ENCODE peak calls at places on chromosomes 5 and 9, in nine cellular contexts. Z is A549; T is K562; C is CD8-positive, alpha-beta memory T cell; U is CD4-positive, CD25-positive, alpha-beta regulatory T cell; M is heart left ventricle; X is effector memory CD4-positive, alpha-beta T cell; I is mammary epithelial cell; D is pancreas. O is an unnamed sample.

GRCh38 chr5:10441992-10442435 is 335 bp downstream of the ROPN1L start:
- DNase-seq in Z (peak; percentile 66), T (no peak), C (no peak), U (no peak), M (no peak), X (no peak), I (no peak), D (no peak), O (no peak)

GRCh38 chr5:132099905-132100304 is 26.3 kb downstream of the CSF2 start:
- DNase-seq in Z (no peak), T (no peak), C (no peak), U (no peak), M (no peak), X (no peak), I (no peak), D (no peak), O (no peak)

GRCh38 chr5:56813302-56813701 is 2.0 kb upstream of the MAP3K1 start:
- DNase-seq in Z (no peak), T (no peak), C (no peak), U (no peak), M (no peak), X (no peak), I (no peak), D (no peak), O (no peak)

GRCh38 chr5:135993248-135993893 is 35.4 kb upstream of the TGFBI start:
- DNase-seq in Z (no peak), T (no peak), C (no peak), U (no peak), M (no peak), X (no peak), I (no peak), D (no peak), O (no peak)

GRCh38 chr9:4741365-4742031 is 496 bp upstream of the AK3 start:
- DNase-seq in Z (peak; percentile 32), T (peak; percentile 53), C (peak; percentile 3), U (peak; percentile 16), M (peak; percentile 65), X (no peak), I (peak; percentile 29), D (peak; percentile 67), O (no peak)

GRCh38 chr9:124791106-124791505 is 14.2 kb downstream of the OLFML2A start:
- DNase-seq in Z (no peak), T (no peak), C (no peak), U (peak; percentile 45), M (no peak), X (no peak), I (no peak), D (no peak), O (no peak)

GRCh38 chr5:141758316-141758965 is 76.4 kb upstream of the ARAP3 start:
- DNase-seq in Z (no peak), T (no peak), C (no peak), U (no peak), M (no peak), X (no peak), I (no peak), D (peak; percentile 49), O (no peak)

GRCh38 chr5:1772634-1773033 is 27.0 kb downstream of the MRPL36 start:
- DNase-seq in Z (peak; percentile 47), T (no peak), C (no peak), U (peak; percentile 17), M (peak; percentile 20), X (no peak), I (peak; percentile 36), D (peak; percentile 5), O (no peak)

GRCh38 chr5:76180817-76181805 is 97.9 kb downstream of the SV2C start:
- DNase-seq in Z (no peak), T (peak; percentile 73), C (no peak), U (peak; percentile 57), M (no peak), X (no peak), I (peak; percentile 15), D (no peak), O (no peak)

GRCh38 chr5:153987310-153987709 is 51.4 kb downstream of the FAM114A2 start:
- DNase-seq in Z (no peak), T (no peak), C (no peak), U (no peak), M (no peak), X (no peak), I (no peak), D (no peak), O (no peak)

GRCh38 chr9:124869986-124870560 is 8.1 kb downstream of the ARPC5L start:
- DNase-seq in Z (no peak), T (no peak), C (peak; percentile 75), U (peak; percentile 94), M (no peak), X (peak; percentile 68), I (peak; percentile 44), D (no peak), O (no peak)

GRCh38 chr5:33430983-33431382 is 9.8 kb upstream of the TARS1 start:
- DNase-seq in Z (no peak), T (no peak), C (no peak), U (no peak), M (no peak), X (no peak), I (no peak), D (no peak), O (no peak)

GRCh38 chr5:149990518-149991376 is 9.7 kb downstream of the TIGD6 start:
- DNase-seq in Z (peak; percentile 82), T (peak; percentile 72), C (peak; percentile 46), U (peak; percentile 81), M (peak; percentile 51), X (peak; percentile 25), I (peak; percentile 57), D (peak; percentile 78), O (peak; percentile 41)

GRCh38 chr5:83179966-83180365 is 102.6 kb downstream of the XRCC4 start:
- DNase-seq in Z (no peak), T (no peak), C (no peak), U (no peak), M (no peak), X (no peak), I (no peak), D (no peak), O (no peak)

GRCh38 chr5:74465724-74466123 is 174.8 kb downstream of the ENC1 start:
- DNase-seq in Z (no peak), T (no peak), C (no peak), U (no peak), M (no peak), X (no peak), I (no peak), D (no peak), O (no peak)

GRCh38 chr5:160602744-160603143 is 181.1 kb downstream of the PTTG1 start:
- DNase-seq in Z (no peak), T (no peak), C (no peak), U (no peak), M (no peak), X (no peak), I (no peak), D (no peak), O (no peak)

GRCh38 chr9:116193636-116194035 is 40.0 kb downstream of the PAPPA start:
- DNase-seq in Z (no peak), T (no peak), C (no peak), U (no peak), M (no peak), X (no peak), I (peak; percentile 83), D (no peak), O (no peak)

GRCh38 chr9:136882109-136882946 is 4.0 kb upstream of the TRAF2 start:
- DNase-seq in Z (peak; percentile 96), T (peak; percentile 59), C (peak; percentile 86), U (peak; percentile 88), M (peak; percentile 78), X (peak; percentile 86), I (peak; percentile 96), D (peak; percentile 68), O (no peak)

GRCh38 chr9:33157960-33158359 is 9.2 kb downstream of the B4GALT1 start:
- DNase-seq in Z (no peak), T (no peak), C (no peak), U (no peak), M (no peak), X (no peak), I (peak; percentile 68), D (no peak), O (no peak)

GRCh38 chr9:36423196-36423595 is 23.1 kb upstream of the RNF38 start:
- DNase-seq in Z (no peak), T (no peak), C (no peak), U (no peak), M (no peak), X (no peak), I (no peak), D (no peak), O (no peak)

GRCh38 chr9:80146466-80146865 is 574.7 kb downstream of the TLE4 start:
- DNase-seq in Z (no peak), T (no peak), C (no peak), U (no peak), M (no peak), X (no peak), I (no peak), D (no peak), O (no peak)

GRCh38 chr9:35566417-35566816 is 38.6 kb upstream of the TESK1 start:
- DNase-seq in Z (no peak), T (peak; percentile 17), C (no peak), U (no peak), M (no peak), X (no peak), I (no peak), D (no peak), O (no peak)

DNA sequence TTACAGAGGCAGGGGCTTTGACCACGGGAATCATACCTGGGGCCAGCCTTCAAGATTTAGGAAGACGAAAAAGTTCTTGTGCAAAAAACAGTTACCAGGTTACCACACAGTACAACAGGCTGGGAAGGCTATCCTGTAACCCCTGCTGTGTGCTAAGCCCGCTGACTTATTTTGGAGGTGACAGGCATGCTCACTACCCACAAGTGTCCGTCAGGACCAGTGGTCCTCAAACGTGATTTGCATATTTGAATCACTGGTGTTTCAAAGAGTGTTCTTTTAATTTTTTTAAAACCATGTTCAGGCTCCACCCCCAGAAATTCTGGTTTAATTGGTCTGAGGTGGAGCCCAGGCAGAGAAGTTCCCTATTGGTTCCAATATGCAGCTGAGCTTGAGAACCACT is 146.6 kb downstream of the TTLL11 start:
- DNase-seq in Z (no peak), T (no peak), C (no peak), U (no peak), M (no peak), X (no peak), I (no peak), D (no peak), O (no peak)
- H3K4me1 ChIP-seq in Z (no peaks in the 10 kb centered on the region), T (no peaks in the 10 kb centered on the region), C (no peaks in the 10 kb centered on the region), U (no peaks in the 10 kb centered on the region), M (no peaks in the 10 kb centered on the region), X (no peaks in the 10 kb centered on the region), I (peaks cover 27% of the 10 kb centered on the region), D (no peaks in the 10 kb centered on the region), O (no peaks in the 10 kb centered on the region)

GRCh38 chr5:34626751-34627150 is 29.4 kb upstream of the RAI14 start:
- DNase-seq in Z (no peak), T (no peak), C (no peak), U (no peak), M (no peak), X (no peak), I (no peak), D (no peak), O (no peak)
- H3K4me1 ChIP-seq in Z (peaks cover 16% of the 10 kb centered on the region), T (no peaks in the 10 kb centered on the region), C (no peaks in the 10 kb centered on the region), U (no peaks in the 10 kb centered on the region), M (no peaks in the 10 kb centered on the region), X (no peaks in the 10 kb centered on the region), I (peaks cover 6% of the 10 kb centered on the region), D (no peaks in the 10 kb centered on the region), O (peaks cover 8% of the 10 kb centered on the region)

GRCh38 chr5:95955996-95956899 is 5.4 kb downstream of the ELL2 start:
- DNase-seq in Z (no peak), T (no peak), C (no peak), U (no peak), M (no peak), X (no peak), I (no peak), D (no peak), O (no peak)
- H3K4me1 ChIP-seq in Z (peaks cover 42% of the 10 kb centered on the region), T (peaks cover 31% of the 10 kb centered on the region), C (peaks cover 8% of the 10 kb centered on the region), U (peaks cover 17% of the 10 kb centered on the region), M (peaks cover 18% of the 10 kb centered on the region), X (peaks cover 10% of the 10 kb centered on the region), I (peaks cover 32% of the 10 kb centered on the region), D (peaks cover 30% of the 10 kb centered on the region), O (peaks cover 57% of the 10 kb centered on the region)

GRCh38 chr5:68433921-68434879 is 218.6 kb downstream of the PIK3R1 start:
- DNase-seq in Z (peak; percentile 75), T (peak; percentile 85), C (peak; percentile 79), U (peak; percentile 91), M (peak; percentile 96), X (peak; percentile 81), I (peak; percentile 100), D (peak; percentile 65), O (peak; percentile 82)
- H3K4me1 ChIP-seq in Z (peaks cover 14% of the 10 kb centered on the region), T (peaks cover 19% of the 10 kb centered on the region), C (peaks cover 25% of the 10 kb centered on the region), U (peaks cover 29% of the 10 kb centered on the region), M (no peaks in the 10 kb centered on the region), X (peaks cover 28% of the 10 kb centered on the region), I (peaks cover 45% of the 10 kb centered on the region), D (no peaks in the 10 kb centered on the region), O (peaks cover 9% of the 10 kb centered on the region)

O was measured in thoracic aorta.